ENCODE peak calls at places on chromosome 12, in seven cellular contexts. V is stimulated activated CD4-positive, alpha-beta T cell treated with anti-CD3 and anti-CD28 coated beads, Interleukin-15, amount 100 ng/mL, for 24 hours; K is breast epithelium; O is NCI-H2081 treated with DMSO at 0.1 percent for 48 hours; Y is HTR-8/SVneo; M is AG09319; T is uterus. Q is an unnamed sample.

GRCh38 chr12:57846285-57846576 is 298 bp downstream of the CTDSP2 start:
- DNase-seq in V (no peak), K (no peak), O (no peak), Y (no peak), M (no peak), T (no peak), Q (no peak)

GRCh38 chr12:10753066-10753465 is 29.9 kb upstream of the YBX3 start:
- DNase-seq in V (no peak), K (peak; percentile 23), O (no peak), Y (no peak), M (peak; percentile 3), T (no peak), Q (peak; percentile 59)

GRCh38 chr12:49646871-49647270 is 23.5 kb downstream of the PRPF40B start:
- DNase-seq in V (no peak), K (no peak), O (no peak), Y (no peak), M (no peak), T (no peak), Q (no peak)

GRCh38 chr12:42143401-42144173 is 1.1 kb downstream of the GXYLT1 start:
- DNase-seq in V (no peak), K (no peak), O (no peak), Y (no peak), M (no peak), T (no peak), Q (peak; percentile 18)

GRCh38 chr12:57476993-57477709 is 2.5 kb downstream of the ARHGAP9 start:
- DNase-seq in V (no peak), K (no peak), O (no peak), Y (no peak), M (no peak), T (no peak), Q (no peak)

GRCh38 chr12:117388865-117389508 is 27.6 kb upstream of the NOS1 start:
- DNase-seq in V (no peak), K (no peak), O (no peak), Y (no peak), M (no peak), T (no peak), Q (no peak)

GRCh38 chr12:30437044-30437443 is 258.6 kb downstream of the IPO8 start:
- DNase-seq in V (no peak), K (no peak), O (no peak), Y (no peak), M (no peak), T (no peak), Q (no peak)

GRCh38 chr12:50603817-50604639 is 99.2 kb downstream of the DIP2B start:
- DNase-seq in V (no peak), K (peak; percentile 42), O (no peak), Y (no peak), M (peak; percentile 81), T (no peak), Q (no peak)

GRCh38 chr12:124684971-124685688 is 117.7 kb upstream of the NCOR2 start:
- DNase-seq in V (peak; percentile 16), K (peak; percentile 68), O (no peak), Y (no peak), M (no peak), T (peak; percentile 78), Q (peak; percentile 70)

GRCh38 chr12:98578821-98579220 is 14.7 kb upstream of the SLC25A3 start:
- DNase-seq in V (no peak), K (no peak), O (no peak), Y (no peak), M (no peak), T (no peak), Q (no peak)

GRCh38 chr12:42810006-42810405 is 220.5 kb upstream of the PRICKLE1 start:
- DNase-seq in V (no peak), K (no peak), O (no peak), Y (no peak), M (no peak), T (no peak), Q (peak; percentile 65)

GRCh38 chr12:27592548-27592947 is 68.5 kb downstream of the PPFIBP1 start:
- DNase-seq in V (no peak), K (peak; percentile 56), O (no peak), Y (no peak), M (no peak), T (peak; percentile 62), Q (no peak)

GRCh38 chr12:121789233-121789781 is 4.2 kb downstream of the RHOF start:
- DNase-seq in V (peak; percentile 66), K (no peak), O (no peak), Y (no peak), M (no peak), T (no peak), Q (no peak)

GRCh38 chr12:661720-662486 is 1.3 kb downstream of the NINJ2 start:
- DNase-seq in V (no peak), K (no peak), O (no peak), Y (no peak), M (no peak), T (no peak), Q (no peak)

GRCh38 chr12:91774471-91774921 is 371.1 kb downstream of the BTG1 start:
- DNase-seq in V (no peak), K (no peak), O (no peak), Y (peak; percentile 3), M (peak; percentile 7), T (peak; percentile 36), Q (peak; percentile 38)

GRCh38 chr12:62537544-62537943 is 70.9 kb downstream of the MON2 start:
- DNase-seq in V (no peak), K (no peak), O (no peak), Y (peak; percentile 3), M (peak; percentile 59), T (peak; percentile 24), Q (peak; percentile 74)

GRCh38 chr12:57213068-57213715 is 3.4 kb upstream of the NXPH4 start:
- DNase-seq in V (peak; percentile 89), K (peak; percentile 90), O (peak; percentile 54), Y (peak; percentile 93), M (peak; percentile 69), T (peak; percentile 88), Q (peak; percentile 83)

GRCh38 chr12:106147956-106148355 is 9.2 kb upstream of the NUAK1 start:
- DNase-seq in V (no peak), K (peak; percentile 68), O (no peak), Y (no peak), M (no peak), T (no peak), Q (no peak)

GRCh38 chr12:52907092-52907810 is 2.4 kb upstream of the KRT8 start:
- DNase-seq in V (no peak), K (peak; percentile 93), O (peak; percentile 60), Y (no peak), M (no peak), T (peak; percentile 35), Q (peak; percentile 29)

GRCh38 chr12:127830730-127831129 is 436.2 kb upstream of the TMEM132C start:
- DNase-seq in V (no peak), K (no peak), O (no peak), Y (no peak), M (no peak), T (no peak), Q (no peak)

GRCh38 chr12:50887191-50887590 is 44.5 kb downstream of the TMPRSS12 start:
- DNase-seq in V (no peak), K (no peak), O (no peak), Y (no peak), M (no peak), T (no peak), Q (no peak)

GRCh38 chr12:89464974-89465592 is 59.5 kb downstream of the GALNT4 start:
- DNase-seq in V (no peak), K (no peak), O (no peak), Y (no peak), M (no peak), T (no peak), Q (peak; percentile 44)

GRCh38 chr12:47940773-47941474 is 22.5 kb upstream of the TMEM106C start:
- DNase-seq in V (no peak), K (no peak), O (no peak), Y (no peak), M (no peak), T (no peak), Q (no peak)

GRCh38 chr12:29649722-29650121 is 134.0 kb downstream of the TMTC1 start:
- DNase-seq in V (no peak), K (no peak), O (no peak), Y (no peak), M (no peak), T (no peak), Q (no peak)

GRCh38 chr12:57404966-57405640 is 25.7 kb downstream of the R3HDM2 start:
- DNase-seq in V (peak; percentile 27), K (no peak), O (no peak), Y (no peak), M (no peak), T (no peak), Q (no peak)

GRCh38 chr12:46547421-46548340 is 175.1 kb upstream of the SLC38A2 start:
- DNase-seq in V (no peak), K (no peak), O (no peak), Y (no peak), M (no peak), T (no peak), Q (peak; percentile 82)

GRCh38 chr12:72075401-72075800 is 136.8 kb downstream of the TPH2 start:
- DNase-seq in V (no peak), K (no peak), O (no peak), Y (no peak), M (no peak), T (no peak), Q (no peak)

GRCh38 chr12:112877006-112877405 is 29.8 kb upstream of the OAS1 start:
- DNase-seq in V (no peak), K (no peak), O (no peak), Y (no peak), M (no peak), T (no peak), Q (no peak)

GRCh38 chr12:94207467-94208432 is 59.4 kb downstream of the PLXNC1 start:
- DNase-seq in V (peak; percentile 53), K (no peak), O (no peak), Y (no peak), M (no peak), T (no peak), Q (no peak)

GRCh38 chr12:120317258-120318105 is 10.1 kb downstream of the PLA2G1B start:
- DNase-seq in V (peak; percentile 100), K (peak; percentile 100), O (peak; percentile 98), Y (peak; percentile 99), M (peak; percentile 96), T (peak; percentile 100), Q (peak; percentile 100)

GRCh38 chr12:54394281-54394719 is 9.8 kb upstream of the ZNF385A start:
- DNase-seq in V (peak; percentile 64), K (no peak), O (no peak), Y (peak; percentile 47), M (no peak), T (peak; percentile 55), Q (peak; percentile 66)

GRCh38 chr12:1644523-1645438 is 15.8 kb downstream of the WNT5B start:
- DNase-seq in V (no peak), K (no peak), O (peak; percentile 39), Y (no peak), M (peak; percentile 51), T (peak; percentile 71), Q (no peak)

GRCh38 chr12:131077931-131078391 is 124.3 kb downstream of the ADGRD1 start:
- DNase-seq in V (no peak), K (no peak), O (no peak), Y (no peak), M (no peak), T (no peak), Q (no peak)

Q was measured in EL.